ENCODE peak calls at places on chromosome 22, in seven cellular contexts. One of them, this sample, is unnamed.

GRCh38 chr22:36828815-36829214 is 12.0 kb upstream of the PVALB start:
- DNase-seq in transverse colon: no peak
- DNase-seq in HAP-1: no peak
- DNase-seq in right atrium auricular region: no peak
- DNase-seq in prostate gland: no peak
- DNase-seq in SJSA1: no peak
- DNase-seq in pancreas: no peak
- DNase-seq in this sample: no peak

GRCh38 chr22:21760640-21761039 is 25.0 kb upstream of the YPEL1 start:
- DNase-seq in transverse colon: no peak
- DNase-seq in HAP-1: no peak
- DNase-seq in right atrium auricular region: no peak
- DNase-seq in prostate gland: no peak
- DNase-seq in SJSA1: no peak
- DNase-seq in pancreas: no peak
- DNase-seq in this sample: peak; percentile 34

GRCh38 chr22:22341736-22342135 is 97.2 kb downstream of the VPREB1 start:
- DNase-seq in transverse colon: no peak
- DNase-seq in HAP-1: no peak
- DNase-seq in right atrium auricular region: no peak
- DNase-seq in prostate gland: no peak
- DNase-seq in SJSA1: no peak
- DNase-seq in pancreas: no peak
- DNase-seq in this sample: no peak

GRCh38 chr22:43707650-43708049 is 104.5 kb downstream of the EFCAB6 start:
- DNase-seq in transverse colon: no peak
- DNase-seq in HAP-1: no peak
- DNase-seq in right atrium auricular region: no peak
- DNase-seq in prostate gland: no peak
- DNase-seq in SJSA1: no peak
- DNase-seq in pancreas: no peak
- DNase-seq in this sample: no peak

GRCh38 chr22:19840059-19840458 is 14.6 kb downstream of the GNB1L start:
- DNase-seq in transverse colon: no peak
- DNase-seq in HAP-1: no peak
- DNase-seq in right atrium auricular region: no peak
- DNase-seq in prostate gland: no peak
- DNase-seq in SJSA1: no peak
- DNase-seq in pancreas: no peak
- DNase-seq in this sample: no peak

GRCh38 chr22:33787645-33788456 is 132.4 kb downstream of the LARGE1 start:
- DNase-seq in transverse colon: no peak
- DNase-seq in HAP-1: no peak
- DNase-seq in right atrium auricular region: no peak
- DNase-seq in prostate gland: no peak
- DNase-seq in SJSA1: no peak
- DNase-seq in pancreas: no peak
- DNase-seq in this sample: no peak

GRCh38 chr22:43262990-43263644 is 76.2 kb upstream of the TTLL12 start:
- DNase-seq in transverse colon: peak; percentile 33
- DNase-seq in HAP-1: no peak
- DNase-seq in right atrium auricular region: no peak
- DNase-seq in prostate gland: no peak
- DNase-seq in SJSA1: no peak
- DNase-seq in pancreas: no peak
- DNase-seq in this sample: peak; percentile 74

GRCh38 chr22:45336971-45337431 is 27.3 kb downstream of the FAM118A start:
- DNase-seq in transverse colon: peak; percentile 42
- DNase-seq in HAP-1: no peak
- DNase-seq in right atrium auricular region: peak; percentile 88
- DNase-seq in prostate gland: peak; percentile 90
- DNase-seq in SJSA1: no peak
- DNase-seq in pancreas: peak; percentile 61
- DNase-seq in this sample: no peak

GRCh38 chr22:45263790-45264269 is 20.9 kb upstream of the UPK3A start:
- DNase-seq in transverse colon: peak; percentile 72
- DNase-seq in HAP-1: peak; percentile 37
- DNase-seq in right atrium auricular region: peak; percentile 88
- DNase-seq in prostate gland: peak; percentile 77
- DNase-seq in SJSA1: peak; percentile 80
- DNase-seq in pancreas: peak; percentile 87
- DNase-seq in this sample: no peak

GRCh38 chr22:37777122-37777687 is 30.5 kb upstream of the GCAT start:
- DNase-seq in transverse colon: peak; percentile 74
- DNase-seq in HAP-1: peak; percentile 56
- DNase-seq in right atrium auricular region: no peak
- DNase-seq in prostate gland: peak; percentile 90
- DNase-seq in SJSA1: peak; percentile 90
- DNase-seq in pancreas: peak; percentile 88
- DNase-seq in this sample: no peak

GRCh38 chr22:36371920-36372319 is 15.8 kb downstream of the MYH9 start:
- DNase-seq in transverse colon: no peak
- DNase-seq in HAP-1: no peak
- DNase-seq in right atrium auricular region: no peak
- DNase-seq in prostate gland: no peak
- DNase-seq in SJSA1: no peak
- DNase-seq in pancreas: no peak
- DNase-seq in this sample: no peak

GRCh38 chr22:42132457-42132856 is 1.8 kb upstream of the CYP2D6 start:
- DNase-seq in transverse colon: no peak
- DNase-seq in HAP-1: no peak
- DNase-seq in right atrium auricular region: no peak
- DNase-seq in prostate gland: no peak
- DNase-seq in SJSA1: no peak
- DNase-seq in pancreas: no peak
- DNase-seq in this sample: no peak

GRCh38 chr22:50622723-50623327 is 5.1 kb downstream of the ARSA start:
- DNase-seq in transverse colon: peak; percentile 93
- DNase-seq in HAP-1: no peak
- DNase-seq in right atrium auricular region: no peak
- DNase-seq in prostate gland: peak; percentile 69
- DNase-seq in SJSA1: no peak
- DNase-seq in pancreas: peak; percentile 97
- DNase-seq in this sample: no peak

GRCh38 chr22:50624347-50625130 is 3.4 kb downstream of the ARSA start:
- DNase-seq in transverse colon: peak; percentile 7
- DNase-seq in HAP-1: no peak
- DNase-seq in right atrium auricular region: no peak
- DNase-seq in prostate gland: no peak
- DNase-seq in SJSA1: no peak
- DNase-seq in pancreas: peak; percentile 36
- DNase-seq in this sample: no peak

GRCh38 chr22:50620861-50621490 is 7.0 kb downstream of the ARSA start:
- DNase-seq in transverse colon: peak; percentile 45
- DNase-seq in HAP-1: no peak
- DNase-seq in right atrium auricular region: no peak
- DNase-seq in prostate gland: no peak
- DNase-seq in SJSA1: no peak
- DNase-seq in pancreas: peak; percentile 32
- DNase-seq in this sample: peak; percentile 44

GRCh38 chr22:50621491-50621880 is 6.5 kb downstream of the ARSA start:
- DNase-seq in transverse colon: peak; percentile 44
- DNase-seq in HAP-1: peak; percentile 8
- DNase-seq in right atrium auricular region: no peak
- DNase-seq in prostate gland: no peak
- DNase-seq in SJSA1: no peak
- DNase-seq in pancreas: no peak
- DNase-seq in this sample: no peak

DNA sequence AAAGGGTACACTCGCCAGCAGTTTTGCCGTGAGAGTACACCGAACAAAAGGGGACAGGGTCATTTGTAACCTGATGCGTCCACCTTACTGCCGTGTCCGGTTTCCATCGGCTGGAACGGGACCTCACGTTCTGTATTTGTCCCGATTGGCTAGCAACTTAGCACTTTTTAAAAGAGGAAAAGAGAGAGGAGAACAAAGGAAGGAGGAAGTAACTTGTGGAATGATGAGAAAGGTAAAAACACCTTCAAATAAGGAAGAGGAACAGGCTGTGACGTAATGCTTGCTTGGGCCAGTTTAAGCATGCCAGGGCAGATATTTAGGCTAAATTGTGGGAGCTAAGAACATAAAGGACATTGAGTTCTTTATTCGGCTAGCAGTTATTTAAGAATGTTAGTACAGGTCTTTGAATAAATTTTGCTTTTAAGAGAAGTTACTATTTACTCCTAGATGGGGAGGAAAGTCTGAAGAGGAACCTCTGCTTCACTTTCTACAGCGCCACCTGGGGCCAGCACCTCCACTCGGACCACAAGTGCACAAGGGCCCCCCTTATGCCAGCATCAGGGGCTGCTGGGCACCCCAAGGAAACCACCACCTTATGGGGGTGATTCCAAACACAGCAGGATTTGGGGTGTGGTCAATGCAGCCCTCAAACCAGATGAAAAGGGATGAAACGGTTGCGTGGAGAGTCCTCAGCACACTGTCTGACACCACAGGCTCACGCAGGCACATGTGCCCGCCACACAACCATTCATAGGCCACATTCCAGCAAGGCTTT is 5.8 kb downstream of the ARSA start:
- DNase-seq in transverse colon: peak; percentile 65
- DNase-seq in HAP-1: no peak
- DNase-seq in right atrium auricular region: no peak
- DNase-seq in prostate gland: peak; percentile 40
- DNase-seq in SJSA1: no peak
- DNase-seq in pancreas: no peak
- DNase-seq in this sample: peak; percentile 59
- H3K4me3 ChIP-seq in transverse colon: peak overlapping the region; percentile 22
- H3K4me3 ChIP-seq in HAP-1: peak overlapping the region; percentile 2
- H3K4me3 ChIP-seq in right atrium auricular region: no peak overlapping the region
- H3K4me3 ChIP-seq in prostate gland: peak overlapping the region; percentile 14
- H3K4me3 ChIP-seq in SJSA1: no peak overlapping the region
- H3K4me3 ChIP-seq in pancreas: peak overlapping the region; percentile 2
- H3K4me3 ChIP-seq in this sample: peak overlapping the region; percentile 70

GRCh38 chr22:47456031-47456430 is 693.6 kb downstream of the TBC1D22A start:
- DNase-seq in transverse colon: no peak
- DNase-seq in HAP-1: no peak
- DNase-seq in right atrium auricular region: no peak
- DNase-seq in prostate gland: no peak
- DNase-seq in SJSA1: no peak
- DNase-seq in pancreas: no peak
- DNase-seq in this sample: no peak

GRCh38 chr22:47452184-47452583 is 689.7 kb downstream of the TBC1D22A start:
- DNase-seq in transverse colon: no peak
- DNase-seq in HAP-1: peak; percentile 17
- DNase-seq in right atrium auricular region: no peak
- DNase-seq in prostate gland: no peak
- DNase-seq in SJSA1: no peak
- DNase-seq in pancreas: no peak
- DNase-seq in this sample: no peak

GRCh38 chr22:47450876-47451475 is 688.5 kb downstream of the TBC1D22A start:
- DNase-seq in transverse colon: no peak
- DNase-seq in HAP-1: no peak
- DNase-seq in right atrium auricular region: no peak
- DNase-seq in prostate gland: no peak
- DNase-seq in SJSA1: no peak
- DNase-seq in pancreas: no peak
- DNase-seq in this sample: no peak

GRCh38 chr22:47449508-47450270 is 687.2 kb downstream of the TBC1D22A start:
- DNase-seq in transverse colon: no peak
- DNase-seq in HAP-1: no peak
- DNase-seq in right atrium auricular region: no peak
- DNase-seq in prostate gland: no peak
- DNase-seq in SJSA1: no peak
- DNase-seq in pancreas: no peak
- DNase-seq in this sample: no peak

DNA sequence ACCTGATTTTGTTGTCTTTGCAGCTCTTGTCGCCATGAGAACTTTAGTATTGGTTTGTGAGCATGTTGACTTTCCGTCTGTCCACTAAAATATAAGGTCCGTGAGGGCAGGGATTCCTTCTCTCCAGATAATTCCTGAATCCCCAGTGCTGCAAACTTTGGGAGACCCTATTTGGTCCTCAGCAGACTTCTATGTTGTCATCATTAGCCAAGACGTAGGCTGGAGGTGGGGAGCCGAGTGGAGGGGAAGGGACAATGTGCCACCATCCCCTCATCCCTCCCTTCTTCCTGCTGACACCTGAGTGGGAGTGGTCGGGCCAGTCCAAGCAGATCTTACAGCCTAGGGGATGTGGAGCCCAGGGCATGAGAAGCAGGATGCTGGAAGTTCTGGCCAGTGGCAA is 690.6 kb downstream of the TBC1D22A start:
- DNase-seq in transverse colon: no peak
- DNase-seq in HAP-1: no peak
- DNase-seq in right atrium auricular region: no peak
- DNase-seq in prostate gland: no peak
- DNase-seq in SJSA1: no peak
- DNase-seq in pancreas: no peak
- DNase-seq in this sample: no peak
- H3K9me3 ChIP-seq in transverse colon: no peaks in the 10 kb centered on the region
- H3K9me3 ChIP-seq in HAP-1: no peaks in the 10 kb centered on the region
- H3K9me3 ChIP-seq in right atrium auricular region: no peaks in the 10 kb centered on the region
- H3K9me3 ChIP-seq in prostate gland: no peaks in the 10 kb centered on the region
- H3K9me3 ChIP-seq in SJSA1: no peaks in the 10 kb centered on the region
- H3K9me3 ChIP-seq in pancreas: no peaks in the 10 kb centered on the region
- H3K9me3 ChIP-seq in this sample: no peaks in the 10 kb centered on the region

GRCh38 chr22:38941488-38941987 is 15.9 kb upstream of the APOBEC3A start:
- DNase-seq in transverse colon: no peak
- DNase-seq in HAP-1: no peak
- DNase-seq in right atrium auricular region: no peak
- DNase-seq in prostate gland: no peak
- DNase-seq in SJSA1: no peak
- DNase-seq in pancreas: no peak
- DNase-seq in this sample: no peak

GRCh38 chr22:38942702-38943101 is 14.7 kb upstream of the APOBEC3A start:
- DNase-seq in transverse colon: no peak
- DNase-seq in HAP-1: no peak
- DNase-seq in right atrium auricular region: no peak
- DNase-seq in prostate gland: no peak
- DNase-seq in SJSA1: no peak
- DNase-seq in pancreas: no peak
- DNase-seq in this sample: no peak

GRCh38 chr22:38944653-38945052 is 12.8 kb upstream of the APOBEC3A start:
- DNase-seq in transverse colon: peak; percentile 5
- DNase-seq in HAP-1: no peak
- DNase-seq in right atrium auricular region: no peak
- DNase-seq in prostate gland: no peak
- DNase-seq in SJSA1: no peak
- DNase-seq in pancreas: no peak
- DNase-seq in this sample: no peak

GRCh38 chr22:38943882-38944281 is 13.5 kb upstream of the APOBEC3A start:
- DNase-seq in transverse colon: no peak
- DNase-seq in HAP-1: no peak
- DNase-seq in right atrium auricular region: no peak
- DNase-seq in prostate gland: no peak
- DNase-seq in SJSA1: no peak
- DNase-seq in pancreas: no peak
- DNase-seq in this sample: no peak

GRCh38 chr22:38943181-38943580 is 14.2 kb upstream of the APOBEC3A start:
- DNase-seq in transverse colon: peak; percentile 4
- DNase-seq in HAP-1: no peak
- DNase-seq in right atrium auricular region: no peak
- DNase-seq in prostate gland: no peak
- DNase-seq in SJSA1: no peak
- DNase-seq in pancreas: no peak
- DNase-seq in this sample: no peak
- H3K4me3 ChIP-seq in transverse colon: no peak overlapping the region
- H3K4me3 ChIP-seq in HAP-1: no peak overlapping the region
- H3K4me3 ChIP-seq in right atrium auricular region: no peak overlapping the region
- H3K4me3 ChIP-seq in prostate gland: no peak overlapping the region
- H3K4me3 ChIP-seq in SJSA1: no peak overlapping the region
- H3K4me3 ChIP-seq in pancreas: no peak overlapping the region
- H3K4me3 ChIP-seq in this sample: no peak overlapping the region

GRCh38 chr22:47210686-47211085 is 448.2 kb downstream of the TBC1D22A start:
- DNase-seq in transverse colon: no peak
- DNase-seq in HAP-1: no peak
- DNase-seq in right atrium auricular region: peak; percentile 13
- DNase-seq in prostate gland: no peak
- DNase-seq in SJSA1: no peak
- DNase-seq in pancreas: no peak
- DNase-seq in this sample: peak; percentile 41
- H3K9me3 ChIP-seq in transverse colon: no peaks in the 10 kb centered on the region
- H3K9me3 ChIP-seq in HAP-1: no peaks in the 10 kb centered on the region
- H3K9me3 ChIP-seq in right atrium auricular region: no peaks in the 10 kb centered on the region
- H3K9me3 ChIP-seq in prostate gland: no peaks in the 10 kb centered on the region
- H3K9me3 ChIP-seq in SJSA1: no peaks in the 10 kb centered on the region
- H3K9me3 ChIP-seq in pancreas: no peaks in the 10 kb centered on the region
- H3K9me3 ChIP-seq in this sample: no peaks in the 10 kb centered on the region